ENCODE peak calls at places on chromosomes 13 and 19, in nine cellular contexts. O is Panc1, Q is heart right ventricle, B is pancreas, Y is right lobe of liver, J is HepG2, C is gastrocnemius medialis, A is IMR-90, U is A549. E is an unnamed sample.

GRCh38 chr13:87295636-87296035 is 375.5 kb upstream of the SLITRK5 start:
- ATAC-seq in A (no peak), O (no peak), Q (no peak), U (no peak), B (no peak), C (no peak), Y (no peak), J (no peak), E (no peak)

GRCh38 chr13:33126909-33127607 is 110.8 kb downstream of the KL start:
- ATAC-seq in B (no peak), C (peak), Q (peak), J (no peak), Y (no peak), A (no peak), O (no peak), U (no peak), E (no peak)

GRCh38 chr19:35078807-35079206 is 36.8 kb upstream of the FXYD3 start:
- ATAC-seq in Q (no peak), C (no peak), A (no peak), J (no peak), Y (no peak), O (no peak), B (no peak), U (no peak), E (no peak)

GRCh38 chr13:77789386-77789785 is 91.9 kb downstream of the SLAIN1 start:
- ATAC-seq in Y (peak), U (no peak), O (no peak), B (no peak), Q (no peak), J (no peak), A (no peak), C (no peak), E (no peak)

GRCh38 chr13:80118507-80118906 is 222.4 kb downstream of the SPRY2 start:
- ATAC-seq in J (no peak), B (no peak), U (no peak), O (no peak), Y (no peak), C (no peak), A (no peak), Q (no peak), E (no peak)

GRCh38 chr19:34556500-34556899 is 74.9 kb downstream of the WTIP start:
- ATAC-seq in B (peak), Q (peak), O (peak), C (no peak), Y (peak), J (peak), U (peak), A (peak), E (no peak)

GRCh38 chr19:12749938-12750521 is 1.6 kb upstream of the BEST2 start:
- ATAC-seq in Y (no peak), J (peak), A (peak), U (peak), B (no peak), C (peak), O (peak), Q (no peak), E (no peak)

GRCh38 chr13:103976371-103976770 is 910.2 kb upstream of the SLC10A2 start:
- ATAC-seq in Q (no peak), O (no peak), U (no peak), B (no peak), A (no peak), J (no peak), C (no peak), Y (no peak), E (no peak)

GRCh38 chr13:97018029-97018819 is 23.9 kb upstream of the OXGR1 start:
- ATAC-seq in B (no peak), O (peak), J (peak), Q (peak), U (peak), A (peak), Y (peak), C (peak), E (no peak)

GRCh38 chr13:64917566-64917965 is 2312.6 kb downstream of the PCDH9 start:
- ATAC-seq in Q (no peak), U (no peak), O (no peak), C (no peak), B (no peak), A (no peak), Y (no peak), J (no peak), E (no peak)

GRCh38 chr13:71378992-71379905 is 487.8 kb downstream of the DACH1 start:
- ATAC-seq in B (no peak), C (no peak), J (no peak), A (peak), Y (peak), Q (no peak), O (no peak), U (no peak), E (no peak)
- H3K27ac ChIP-seq in B (no peak), C (peak), J (no peak), A (peak), Y (no peak), Q (peak), O (no peak), U (no peak), E (peak)

GRCh38 chr13:42486711-42487198 is 87.2 kb upstream of the TNFSF11 start:
- ATAC-seq in C (no peak), Q (no peak), O (no peak), A (peak), B (no peak), Y (no peak), U (peak), J (no peak), E (no peak)
- H3K27ac ChIP-seq in C (no peak), Q (no peak), O (no peak), A (no peak), B (no peak), Y (no peak), U (no peak), J (no peak), E (no peak)

DNA sequence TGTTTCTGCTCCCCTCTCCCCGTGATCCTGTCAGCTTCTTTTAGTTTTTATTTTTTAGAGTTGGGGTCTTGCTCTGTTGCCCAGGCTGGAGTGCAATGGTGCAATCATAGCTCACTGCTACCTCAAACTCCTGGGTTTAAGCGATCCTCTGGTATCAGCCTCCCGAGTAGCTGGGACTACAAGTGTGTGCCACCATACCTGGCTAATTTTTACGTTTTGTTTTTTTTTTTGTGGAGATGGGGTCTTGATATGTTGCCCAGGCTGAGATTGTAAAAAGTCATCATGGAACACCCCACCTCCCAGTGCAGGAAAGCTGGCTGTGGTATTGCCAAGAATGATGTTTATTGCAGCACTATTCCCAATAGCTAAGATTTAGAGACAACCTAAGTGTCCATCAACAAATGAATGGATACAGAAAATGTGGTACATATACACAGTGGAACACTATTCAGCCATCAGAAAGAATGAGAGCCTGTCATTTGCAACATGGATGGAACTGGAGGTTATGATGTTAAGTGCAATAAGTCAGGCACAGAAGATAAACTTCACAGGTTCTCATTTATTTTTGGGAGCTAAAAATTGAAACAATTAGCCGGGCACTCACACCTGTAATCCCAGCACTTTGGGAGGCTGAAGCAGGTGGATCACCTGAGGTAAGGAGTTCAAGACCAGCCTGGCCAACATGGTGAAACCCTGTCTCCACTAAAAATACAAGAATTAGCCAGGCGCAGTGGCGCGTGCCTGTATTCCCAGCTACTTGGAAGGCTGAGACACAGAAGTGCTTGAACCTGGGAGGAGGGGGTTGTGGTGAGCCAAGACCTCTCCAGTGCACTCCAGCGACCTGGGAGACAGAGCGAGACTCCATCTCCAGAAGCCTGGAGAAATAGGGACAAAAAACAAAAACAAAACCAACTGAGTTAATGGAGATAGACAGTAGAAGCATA is 6.6 kb upstream of the KLK15 start:
- ATAC-seq in J (no peak), Q (no peak), U (no peak), A (no peak), O (no peak), Y (no peak), B (no peak), C (no peak), E (no peak)
- H3K27ac ChIP-seq in J (no peak), Q (no peak), U (no peak), A (no peak), O (no peak), Y (no peak), B (no peak), C (no peak), E (no peak)

DNA sequence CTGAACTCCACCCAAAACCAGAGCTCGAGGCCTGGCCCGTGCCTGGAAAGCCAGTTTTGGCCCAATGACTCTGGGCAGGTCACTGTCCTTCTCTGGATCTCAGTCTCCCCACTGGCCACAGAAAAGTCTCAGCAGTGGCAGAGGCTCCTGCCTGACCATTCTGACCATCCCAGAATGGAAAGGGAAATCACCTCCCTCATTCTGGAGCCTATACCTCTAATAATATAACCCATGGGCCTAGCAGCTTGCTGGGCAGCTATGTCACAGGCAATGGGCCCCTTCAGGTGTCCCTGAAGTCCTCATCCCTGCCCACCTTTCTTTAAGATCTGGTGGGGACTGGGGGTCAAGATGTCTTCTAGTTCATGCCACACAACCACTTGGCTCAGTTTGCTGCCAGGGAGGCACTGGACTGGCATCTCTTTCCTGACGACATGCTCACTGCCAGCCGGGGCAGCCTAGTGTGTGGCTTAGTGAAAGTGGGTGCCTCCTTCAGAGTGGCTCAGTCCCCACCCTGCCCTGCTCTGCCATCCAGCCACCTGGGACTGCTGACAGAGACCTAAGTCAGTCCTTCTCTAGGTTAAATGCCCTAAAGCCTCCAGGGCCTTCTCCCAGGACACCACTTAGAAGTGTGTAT is 62.6 kb downstream of the AP1M1 start:
- ATAC-seq in Q (no peak), C (no peak), O (no peak), B (no peak), J (no peak), U (no peak), A (no peak), Y (no peak), E (no peak)
- H3K27ac ChIP-seq in Q (peak), C (peak), O (no peak), B (no peak), J (no peak), U (no peak), A (no peak), Y (peak), E (no peak)

GRCh38 chr13:113021811-113022210 is 52.8 kb downstream of the MCF2L start:
- ATAC-seq in B (no peak), Q (no peak), C (no peak), O (no peak), U (no peak), J (peak), Y (no peak), A (no peak), E (no peak)
- H3K27ac ChIP-seq in B (no peak), Q (no peak), C (no peak), O (no peak), U (no peak), J (peak), Y (no peak), A (no peak), E (no peak)

GRCh38 chr19:7994114-7994513 is 11.3 kb downstream of the ELAVL1 start:
- ATAC-seq in O (no peak), U (no peak), C (peak), J (no peak), Q (no peak), Y (no peak), B (no peak), A (no peak), E (no peak)

GRCh38 chr19:7993560-7993959 is 11.9 kb downstream of the ELAVL1 start:
- ATAC-seq in J (no peak), B (no peak), O (no peak), C (peak), A (no peak), Q (peak), Y (peak), U (no peak), E (no peak)

GRCh38 chr19:7995756-7996155 is 9.7 kb downstream of the ELAVL1 start:
- ATAC-seq in J (no peak), O (no peak), Y (peak), U (no peak), A (no peak), C (no peak), B (no peak), Q (no peak), E (no peak)

GRCh38 chr19:7992575-7992974 is 12.9 kb downstream of the ELAVL1 start:
- ATAC-seq in C (no peak), B (no peak), J (no peak), Y (no peak), A (no peak), O (no peak), Q (no peak), U (no peak), E (no peak)

GRCh38 chr19:7994923-7995682 is 10.3 kb downstream of the ELAVL1 start:
- ATAC-seq in A (no peak), J (no peak), C (no peak), B (no peak), O (no peak), Q (no peak), Y (no peak), U (no peak), E (no peak)
- H3K27ac ChIP-seq in A (no peak), J (no peak), C (peak), B (no peak), O (no peak), Q (no peak), Y (peak), U (no peak), E (no peak)

E was measured in gastroesophageal sphincter.